ENCODE peak calls at places on chromosome 7, in five cellular contexts. S, H, C, U and N are unnamed samples. For H3K9me3, the result is how much of the 10 kb centered on the place peaks cover.

GRCh38 chr7:35416568-35416967 is 162.7 kb upstream of the TBX20 start:
- DNase-seq in H (no peak), U (no peak), S (no peak), C (no peak), N (no peak)

GRCh38 chr7:93011351-93012294 is 106.2 kb downstream of the SAMD9 start:
- DNase-seq in C (peak), U (no peak), S (no peak), H (no peak), N (no peak)

GRCh38 chr7:45702751-45703150 is 128.6 kb downstream of the ADCY1 start:
- DNase-seq in H (no peak), U (peak), S (no peak), C (no peak), N (no peak)

GRCh38 chr7:122006687-122007086 is 133.7 kb downstream of the PTPRZ1 start:
- DNase-seq in C (no peak), U (no peak), S (no peak), H (no peak), N (no peak)

GRCh38 chr7:155951554-155952158 is 139.4 kb upstream of the SHH start:
- DNase-seq in C (peak), U (peak), H (no peak), S (no peak), N (no peak)

GRCh38 chr7:30896041-30896440 is 15.6 kb upstream of the AQP1 start:
- DNase-seq in C (no peak), S (no peak), U (no peak), H (no peak), N (no peak)

GRCh38 chr7:98329100-98329871 is 47.8 kb downstream of the BRI3 start:
- DNase-seq in C (no peak), H (no peak), S (no peak), U (no peak), N (no peak)

GRCh38 chr7:608361-608760 is 88.7 kb upstream of the PDGFA start:
- DNase-seq in U (no peak), S (no peak), C (no peak), H (no peak), N (no peak)

GRCh38 chr7:129828989-129829676 is 123.6 kb downstream of the UBE2H start:
- DNase-seq in U (no peak), H (no peak), C (no peak), S (no peak), N (no peak)

GRCh38 chr7:132436121-132436520 is 140.1 kb downstream of the PLXNA4 start:
- DNase-seq in H (no peak), C (no peak), U (no peak), S (no peak), N (no peak)

GRCh38 chr7:38839846-38840245 is 69.1 kb downstream of the VPS41 start:
- DNase-seq in C (peak), S (no peak), H (no peak), U (no peak), N (no peak)

GRCh38 chr7:121544726-121545125 is 148.6 kb upstream of the FAM3C start:
- DNase-seq in S (no peak), H (peak), C (peak), U (peak), N (no peak)

GRCh38 chr7:158740013-158740656 is 35.5 kb upstream of the NCAPG2 start:
- DNase-seq in H (no peak), U (no peak), C (no peak), S (no peak), N (no peak)

GRCh38 chr7:135210818-135211178 is 528 bp downstream of the WDR91 start:
- DNase-seq in H (peak), U (no peak), S (no peak), C (peak), N (no peak)

GRCh38 chr7:22052221-22052639 is 106.5 kb upstream of the CDCA7L start:
- DNase-seq in S (no peak), H (no peak), U (no peak), C (peak), N (no peak)

GRCh38 chr7:34659676-34660075 is 1.7 kb downstream of the NPSR1 start:
- DNase-seq in S (no peak), C (no peak), H (no peak), U (no peak), N (no peak)

GRCh38 chr7:139828446-139828845 is 618 bp upstream of the TBXAS1 start:
- DNase-seq in H (no peak), C (no peak), U (no peak), S (no peak), N (no peak)

GRCh38 chr7:86914468-86915054 is 144.9 kb downstream of the ELAPOR2 start:
- DNase-seq in S (no peak), C (no peak), H (peak), U (no peak), N (no peak)

GRCh38 chr7:70165477-70166170 is 567.3 kb downstream of the AUTS2 start:
- DNase-seq in U (no peak), H (no peak), S (no peak), C (no peak), N (no peak)

GRCh38 chr7:44224216-44224950 is 23.6 kb downstream of the YKT6 start:
- DNase-seq in S (no peak), C (no peak), H (no peak), U (peak), N (no peak)

GRCh38 chr7:112211348-112211907 is 4.9 kb downstream of the ZNF277 start:
- DNase-seq in C (no peak), U (no peak), S (no peak), H (no peak), N (no peak)

GRCh38 chr7:2751086-2751485 is 63.1 kb downstream of the AMZ1 start:
- DNase-seq in C (no peak), S (no peak), U (no peak), H (no peak), N (no peak)

GRCh38 chr7:107208046-107208458 is 39.2 kb downstream of the HBP1 start:
- DNase-seq in U (no peak), H (peak), C (no peak), S (no peak), N (no peak)

GRCh38 chr7:137538361-137538762 is 194.8 kb upstream of the PTN start:
- DNase-seq in H (no peak), C (peak), U (no peak), S (no peak), N (no peak)

GRCh38 chr7:867406-868188 is 8.8 kb upstream of the GET4 start:
- DNase-seq in C (peak), H (no peak), S (no peak), U (peak), N (no peak)

GRCh38 chr7:120089968-120090367 is 183.0 kb upstream of the KCND2 start:
- DNase-seq in U (no peak), H (no peak), C (peak), S (no peak), N (no peak)

GRCh38 chr7:136870799-136871487 is 2.5 kb downstream of the CHRM2 start:
- DNase-seq in H (no peak), U (no peak), C (no peak), S (no peak), N (no peak)

GRCh38 chr7:134811798-134812197 is 32.4 kb downstream of the CALD1 start:
- DNase-seq in H (no peak), U (no peak), S (no peak), C (no peak), N (no peak)

GRCh38 chr7:115249080-115249479 is 327.2 kb downstream of the MDFIC start:
- DNase-seq in S (no peak), C (no peak), H (no peak), U (no peak), N (no peak)

GRCh38 chr7:138645284-138645683 is 55.9 kb downstream of the SVOPL start:
- DNase-seq in C (no peak), S (no peak), H (no peak), U (no peak), N (no peak)

GRCh38 chr7:46214526-46214925 is 293.5 kb upstream of the IGFBP3 start:
- DNase-seq in S (no peak), U (no peak), H (no peak), C (no peak), N (no peak)

GRCh38 chr7:74343281-74344127 is 54.3 kb downstream of the CLIP2 start:
- DNase-seq in U (no peak), H (no peak), S (no peak), C (peak), N (no peak)

GRCh38 chr7:127751062-127751722 is 99.2 kb downstream of the SND1 start:
- DNase-seq in H (no peak), U (no peak), C (peak), S (no peak), N (no peak)

GRCh38 chr7:123771256-123771655 is 22.5 kb upstream of the WASL start:
- DNase-seq in S (no peak), C (no peak), U (no peak), H (no peak), N (no peak)

GRCh38 chr7:77281780-77282478 is 82.3 kb upstream of the FGL2 start:
- DNase-seq in H (no peak), S (no peak), C (no peak), U (no peak), N (no peak)

GRCh38 chr7:32511791-32512190 is 16.5 kb downstream of the AVL9 start:
- DNase-seq in U (no peak), S (no peak), C (no peak), H (no peak), N (no peak)
- H3K9me3 ChIP-seq in U (under half), S (under half), C (under half), H (under half), N (under half)

DNA sequence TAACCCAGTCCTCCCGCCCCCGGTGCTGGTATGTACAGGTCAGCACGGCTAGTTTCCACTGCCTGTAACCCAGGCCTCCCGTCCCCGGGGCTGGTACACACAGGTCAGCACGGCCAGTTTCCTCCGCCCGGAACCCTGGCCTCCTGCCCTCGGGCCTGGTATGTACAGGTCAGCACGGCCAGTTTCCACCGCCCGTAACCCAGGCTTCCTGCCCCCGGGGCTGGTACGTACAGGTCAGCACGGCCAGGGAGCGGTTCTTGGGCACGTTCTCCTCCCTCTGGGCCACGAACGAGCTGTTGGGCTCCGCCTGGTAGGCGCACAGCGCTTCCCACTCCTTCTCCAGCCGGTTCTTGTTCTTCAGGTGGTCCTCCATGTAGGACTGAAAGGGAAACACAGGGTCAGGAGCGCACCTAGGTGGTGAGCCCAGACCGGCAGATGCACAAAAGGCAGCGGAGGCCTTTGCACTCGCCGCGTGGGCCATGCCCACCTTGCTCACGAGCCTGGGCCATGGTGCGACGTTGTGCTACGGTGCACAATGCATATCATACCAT is 284.4 kb downstream of the DNAJB6 start:
- DNase-seq in S (no peak), U (no peak), H (no peak), C (no peak), N (no peak)
- H3K9me3 ChIP-seq in S (under half), U (under half), H (under half), C (under half), N (under half)

DNA sequence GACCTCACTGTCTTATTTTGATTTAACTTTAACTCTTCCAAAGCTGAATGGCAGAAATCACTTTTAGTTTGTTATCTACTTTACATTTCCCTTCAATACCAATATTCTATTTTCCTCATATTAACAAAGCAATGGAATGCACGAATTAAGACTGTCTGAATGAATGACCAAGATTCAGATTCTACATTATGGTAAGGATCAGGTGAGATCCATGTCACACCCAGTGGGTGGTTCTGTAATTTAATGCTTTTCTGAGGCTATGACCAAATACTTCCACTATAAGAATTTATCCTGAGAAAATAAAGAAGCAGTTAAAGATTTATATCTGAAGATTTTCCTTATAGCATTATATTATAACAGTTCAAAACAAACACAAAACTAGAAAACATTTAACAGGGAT is 90.2 kb upstream of the NUPR2 start:
- DNase-seq in H (no peak), C (no peak), S (no peak), U (no peak), N (no peak)
- H3K9me3 ChIP-seq in H (under half), C (under half), S (under half), U (under half), N (under half)

GRCh38 chr7:100109521-100110163 is 8.2 kb downstream of the AP4M1 start:
- DNase-seq in H (no peak), C (no peak), S (no peak), U (no peak), N (no peak)
- H3K9me3 ChIP-seq in H (under half), C (under half), S (under half), U (under half), N (under half)

GRCh38 chr7:63024446-63024845 is 974.2 kb upstream of the ZNF722 start:
- DNase-seq in S (no peak), H (no peak), U (no peak), C (no peak), N (no peak)
- H3K9me3 ChIP-seq in S (under half), H (under half), U (half or more), C (under half), N (under half)